ENCODE peak calls at places on chromosomes 11 and 22, in four cellular contexts. F, B, X and G are unnamed samples.

GRCh38 chr11:29447821-29448220 is 569.0 kb downstream of the KCNA4 start:
- DNase-seq in F (no peak), B (no peak), X (no peak), G (no peak)

GRCh38 chr11:68264244-68264643 is 7.5 kb downstream of the C11orf24 start:
- DNase-seq in F (no peak), B (no peak), X (no peak), G (no peak)

GRCh38 chr11:68120212-68121066 is 749 bp downstream of the CHKA start:
- DNase-seq in F (no peak), B (peak), X (peak), G (peak)

GRCh38 chr22:37894939-37895670 is 11.0 kb upstream of the MICALL1 start:
- DNase-seq in F (no peak), X (no peak), B (no peak), G (no peak)

GRCh38 chr22:48306785-48307570 is 1520.7 kb downstream of the BRD1 start:
- DNase-seq in B (no peak), X (no peak), F (no peak), G (no peak)

GRCh38 chr11:96323643-96323985 is 19.4 kb downstream of the MAML2 start:
- DNase-seq in B (no peak), F (no peak), X (no peak), G (no peak)

GRCh38 chr11:30147293-30147692 is 83.5 kb upstream of the FSHB start:
- DNase-seq in B (no peak), X (no peak), F (no peak), G (no peak)

GRCh38 chr22:35972559-35972958 is 56.1 kb downstream of the RBFOX2 start:
- DNase-seq in X (no peak), B (no peak), F (no peak), G (no peak)

GRCh38 chr22:27632451-27633295 is 168.9 kb downstream of the MN1 start:
- DNase-seq in B (peak), F (no peak), X (no peak), G (no peak)

GRCh38 chr11:120215634-120216033 is 4.8 kb downstream of the OAF start:
- DNase-seq in B (no peak), X (no peak), F (no peak), G (peak)

GRCh38 chr11:67379061-67380058 is 6.0 kb upstream of the CLCF1 start:
- DNase-seq in B (no peak), X (no peak), F (no peak), G (peak)

GRCh38 chr11:32905028-32905667 is 12.5 kb downstream of the QSER1 start:
- DNase-seq in B (no peak), X (no peak), F (no peak), G (no peak)

GRCh38 chr11:63919267-63920125 is 2.5 kb upstream of the RCOR2 start:
- DNase-seq in X (peak), F (no peak), B (peak), G (peak)

GRCh38 chr11:34521265-34521664 is 7.7 kb upstream of the ELF5 start:
- DNase-seq in F (no peak), B (no peak), X (no peak), G (no peak)

GRCh38 chr11:2301631-2302272 is at the start of the genes C11orf21 and TSPAN32:
- DNase-seq in B (no peak), F (no peak), X (peak), G (peak)

GRCh38 chr11:330307-330693 is 9.6 kb upstream of the IFITM3 start:
- DNase-seq in X (no peak), F (no peak), B (peak), G (no peak)

GRCh38 chr11:14029971-14030531 is 67.5 kb downstream of the SPON1 start:
- DNase-seq in B (no peak), X (no peak), F (no peak), G (no peak)

GRCh38 chr11:60345489-60345888 is 18.4 kb downstream of the MS4A6E start:
- DNase-seq in F (peak), B (no peak), X (peak), G (peak)

GRCh38 chr22:24141586-24141985 is 39.7 kb upstream of the SUSD2 start:
- DNase-seq in B (no peak), X (no peak), F (no peak), G (no peak)

GRCh38 chr11:126537492-126537891 is 182.0 kb downstream of the ST3GAL4 start:
- DNase-seq in X (no peak), B (no peak), F (no peak), G (no peak)
- TF ChIP-seq ELF1 in X (no peak), B (no peak), F (no peak), G (no peak)

GRCh38 chr11:110230377-110230776 is 66.0 kb downstream of the RDX start:
- DNase-seq in F (no peak), B (no peak), X (peak), G (no peak)
- TF ChIP-seq ELF1 in F (no peak), B (no peak), X (no peak), G (no peak)

DNA sequence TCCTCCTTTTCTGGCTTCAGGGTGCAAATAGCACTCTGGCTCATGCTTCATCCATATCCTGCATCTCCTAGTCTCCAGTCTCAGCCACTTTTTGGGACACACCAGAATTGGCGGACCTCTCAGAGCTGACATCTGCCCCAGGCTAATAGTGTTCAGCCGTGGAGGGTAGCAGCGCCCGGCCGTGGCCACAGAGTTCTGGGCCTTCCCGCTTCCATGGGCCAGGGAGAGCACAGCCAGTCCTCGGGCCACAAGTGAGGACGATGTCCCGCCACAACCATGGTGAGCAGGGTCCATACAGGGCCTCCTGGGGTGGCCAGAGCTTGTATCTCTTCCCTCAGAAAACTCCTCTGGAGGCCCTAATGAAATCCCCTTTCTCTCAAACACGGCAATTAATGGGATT is 26.0 kb downstream of the DKK3 start:
- DNase-seq in B (no peak), F (no peak), X (no peak), G (no peak)
- TF ChIP-seq ELF1 in B (no peak), F (no peak), X (no peak), G (no peak)

GRCh38 chr11:9738126-9738525 is 74.2 kb downstream of the SWAP70 start:
- DNase-seq in F (no peak), X (no peak), B (no peak), G (no peak)
- TF ChIP-seq ELF1 in F (no peak), X (no peak), B (no peak), G (no peak)